ENCODE peak calls at places on chromosomes 3 and 15, in seven cellular contexts. B is lower leg skin; X is occipital lobe; E is stimulated activated CD8-positive, alpha-beta memory T cell treated with anti-CD3 and anti-CD28 coated beads, Interleukin-12 subunit alpha, Interleukin-12 subunit beta, amount 100 ng/mL, for 1 hour; Z is stimulated activated CD4-positive, alpha-beta T cell treated with anti-CD3 and anti-CD28 coated beads, Interleukin-1b, Interleukin-23, amount 100 ng/mL, for 24 hours; K is nucleus accumbens; W is activated T-helper 1 cell treated with Interleukin-2 at 50 U/mL for 16 hours. U is an unnamed sample.

GRCh38 chr3:52526151-52526561 is 7.5 kb downstream of the NT5DC2 start:
- DNase-seq in B (no peak), X (no peak), E (no peak), Z (no peak), K (no peak), W (no peak), U (no peak)

GRCh38 chr15:94844533-94845390 is 613.4 kb downstream of the MCTP2 start:
- DNase-seq in B (no peak), X (no peak), E (no peak), Z (no peak), K (no peak), W (no peak), U (no peak)

GRCh38 chr3:134873789-134874188 is 78.7 kb downstream of the EPHB1 start:
- DNase-seq in B (no peak), X (no peak), E (no peak), Z (no peak), K (no peak), W (no peak), U (no peak)

GRCh38 chr3:136734382-136735070 is 17.7 kb downstream of the STAG1 start:
- DNase-seq in B (no peak), X (no peak), E (no peak), Z (no peak), K (no peak), W (no peak), U (no peak)

GRCh38 chr15:25693321-25694237 is 169.5 kb downstream of the ATP10A start:
- DNase-seq in B (no peak), X (no peak), E (no peak), Z (peak; percentile 11), K (no peak), W (no peak), U (no peak)

GRCh38 chr3:175316799-175317198 is 457.7 kb downstream of the NAALADL2 start:
- DNase-seq in B (no peak), X (no peak), E (no peak), Z (no peak), K (no peak), W (no peak), U (no peak)

GRCh38 chr15:44537728-44538240 is 837 bp downstream of the EIF3J start:
- DNase-seq in B (no peak), X (no peak), E (no peak), Z (no peak), K (no peak), W (no peak), U (no peak)

GRCh38 chr3:170772135-170772534 is 97.9 kb downstream of the RPL22L1 start:
- DNase-seq in B (no peak), X (no peak), E (no peak), Z (no peak), K (no peak), W (no peak), U (no peak)

GRCh38 chr3:12235691-12236090 is 53.2 kb upstream of the PPARG start:
- DNase-seq in B (no peak), X (no peak), E (no peak), Z (no peak), K (no peak), W (no peak), U (no peak)

GRCh38 chr15:58146734-58147133 is 8.6 kb downstream of the AQP9 start:
- DNase-seq in B (peak; percentile 42), X (no peak), E (no peak), Z (no peak), K (no peak), W (no peak), U (no peak)

GRCh38 chr15:82064824-82065223 is 19.0 kb upstream of the MEX3B start:
- DNase-seq in B (no peak), X (no peak), E (no peak), Z (no peak), K (no peak), W (no peak), U (no peak)

GRCh38 chr3:48709051-48709461 is 8.0 kb downstream of the IP6K2 start:
- DNase-seq in B (no peak), X (no peak), E (no peak), Z (no peak), K (no peak), W (no peak), U (no peak)

GRCh38 chr3:141452045-141452444 is 34.8 kb upstream of the RASA2 start:
- DNase-seq in B (no peak), X (no peak), E (no peak), Z (no peak), K (no peak), W (peak; percentile 18), U (no peak)

GRCh38 chr3:118534519-118534918 is 500.1 kb downstream of the IGSF11 start:
- DNase-seq in B (no peak), X (no peak), E (no peak), Z (no peak), K (no peak), W (no peak), U (no peak)

GRCh38 chr3:195715583-195716266 is 5.1 kb upstream of the MUC20 start:
- DNase-seq in B (no peak), X (no peak), E (no peak), Z (no peak), K (no peak), W (no peak), U (no peak)

GRCh38 chr3:70247955-70248354 is 64.5 kb downstream of the MDFIC2 start:
- DNase-seq in B (no peak), X (no peak), E (no peak), Z (no peak), K (no peak), W (no peak), U (no peak)

GRCh38 chr15:56869573-56869972 is 48.9 kb upstream of the TCF12 start:
- DNase-seq in B (no peak), X (no peak), E (no peak), Z (no peak), K (no peak), W (no peak), U (no peak)

GRCh38 chr3:169150343-169150742 is 513.2 kb downstream of the MECOM start:
- DNase-seq in B (no peak), X (no peak), E (no peak), Z (no peak), K (no peak), W (no peak), U (no peak)

GRCh38 chr15:89330881-89331595 is 3.6 kb downstream of the POLG start:
- DNase-seq in B (no peak), X (no peak), E (no peak), Z (no peak), K (no peak), W (no peak), U (no peak)

GRCh38 chr15:90816401-90817116 is 51.8 kb upstream of the FURIN start:
- DNase-seq in B (no peak), X (no peak), E (no peak), Z (no peak), K (no peak), W (no peak), U (no peak)

GRCh38 chr15:60223161-60223560 is 174.6 kb downstream of the ANXA2 start:
- DNase-seq in B (no peak), X (no peak), E (no peak), Z (no peak), K (no peak), W (no peak), U (no peak)

GRCh38 chr15:25717116-25717755 is 145.9 kb downstream of the ATP10A start:
- DNase-seq in B (no peak), X (no peak), E (no peak), Z (no peak), K (no peak), W (no peak), U (no peak)

GRCh38 chr3:18111702-18112311 is 313.3 kb downstream of the SATB1 start:
- DNase-seq in B (no peak), X (no peak), E (no peak), Z (no peak), K (no peak), W (no peak), U (no peak)

GRCh38 chr3:113606539-113607218 is 74.3 kb downstream of the SIDT1 start:
- DNase-seq in B (no peak), X (no peak), E (peak; percentile 6), Z (no peak), K (no peak), W (no peak), U (peak; percentile 94)

GRCh38 chr3:84738101-84738500 is 220.7 kb upstream of the CADM2 start:
- DNase-seq in B (no peak), X (no peak), E (no peak), Z (no peak), K (no peak), W (no peak), U (no peak)

GRCh38 chr3:60309539-60310268 is 941.5 kb downstream of the FHIT start:
- DNase-seq in B (no peak), X (no peak), E (no peak), Z (no peak), K (no peak), W (no peak), U (no peak)

GRCh38 chr3:58321791-58322190 is 10.9 kb upstream of the PXK start:
- DNase-seq in B (no peak), X (no peak), E (no peak), Z (no peak), K (no peak), W (no peak), U (no peak)

GRCh38 chr15:75230524-75231371 is 27.4 kb upstream of the GOLGA6C start:
- DNase-seq in B (no peak), X (no peak), E (no peak), Z (no peak), K (no peak), W (no peak), U (no peak)

GRCh38 chr3:50616770-50617095 is 218 bp upstream of the MAPKAPK3 start:
- DNase-seq in B (peak; percentile 93), X (peak; percentile 82), E (peak; percentile 91), Z (peak; percentile 92), K (peak; percentile 47), W (peak; percentile 91), U (peak; percentile 93)

GRCh38 chr3:81425198-81425868 is 336.1 kb downstream of the GBE1 start:
- DNase-seq in B (no peak), X (no peak), E (no peak), Z (no peak), K (no peak), W (no peak), U (no peak)

GRCh38 chr15:79680721-79681120 is 216.1 kb downstream of the MTHFS start:
- DNase-seq in B (no peak), X (no peak), E (no peak), Z (no peak), K (no peak), W (no peak), U (no peak)

GRCh38 chr15:60673918-60674558 is 195.1 kb upstream of the ICE2 start:
- DNase-seq in B (peak; percentile 84), X (peak; percentile 22), E (no peak), Z (peak; percentile 45), K (peak; percentile 5), W (no peak), U (no peak)

GRCh38 chr3:86869536-86869935 is 121.4 kb downstream of the VGLL3 start:
- DNase-seq in B (no peak), X (no peak), E (no peak), Z (no peak), K (no peak), W (no peak), U (no peak)

GRCh38 chr3:149783576-149783975 is 8.8 kb downstream of the ANKUB1 start:
- DNase-seq in B (no peak), X (no peak), E (no peak), Z (no peak), K (no peak), W (no peak), U (no peak)

U was measured in T-helper 2 cell.